ENCODE peak calls at places on chromosomes 3 and 15, in nine cellular contexts. One of them, this sample, is unnamed.

GRCh38 chr15:74541494-74542191 is 623 bp downstream of the ARID3B start:
- DNase-seq in breast epithelium: peak; percentile 52
- DNase-seq in psoas muscle: peak; percentile 30
- DNase-seq in mucosa of descending colon: peak; percentile 62
- DNase-seq in hepatocyte: peak; percentile 75
- DNase-seq in SK-N-SH: peak; percentile 68
- DNase-seq in transverse colon: peak; percentile 47
- DNase-seq in K562: peak; percentile 66
- DNase-seq in adrenal gland: peak; percentile 60
- DNase-seq in this sample: peak; percentile 14

GRCh38 chr3:66454464-66454859 is 46.4 kb downstream of the LRIG1 start:
- DNase-seq in breast epithelium: no peak
- DNase-seq in psoas muscle: no peak
- DNase-seq in mucosa of descending colon: no peak
- DNase-seq in hepatocyte: no peak
- DNase-seq in SK-N-SH: no peak
- DNase-seq in transverse colon: no peak
- DNase-seq in K562: no peak
- DNase-seq in adrenal gland: no peak
- DNase-seq in this sample: no peak

GRCh38 chr3:155110021-155110420 is 29.9 kb downstream of the MME start:
- DNase-seq in breast epithelium: no peak
- DNase-seq in psoas muscle: no peak
- DNase-seq in mucosa of descending colon: no peak
- DNase-seq in hepatocyte: no peak
- DNase-seq in SK-N-SH: no peak
- DNase-seq in transverse colon: no peak
- DNase-seq in K562: no peak
- DNase-seq in adrenal gland: no peak
- DNase-seq in this sample: no peak

GRCh38 chr15:57118013-57118799 is 199.8 kb downstream of the TCF12 start:
- DNase-seq in breast epithelium: no peak
- DNase-seq in psoas muscle: no peak
- DNase-seq in mucosa of descending colon: no peak
- DNase-seq in hepatocyte: peak; percentile 4
- DNase-seq in SK-N-SH: no peak
- DNase-seq in transverse colon: no peak
- DNase-seq in K562: no peak
- DNase-seq in adrenal gland: no peak
- DNase-seq in this sample: no peak

GRCh38 chr3:40044487-40044886 is 235.1 kb downstream of the MYRIP start:
- DNase-seq in breast epithelium: no peak
- DNase-seq in psoas muscle: no peak
- DNase-seq in mucosa of descending colon: no peak
- DNase-seq in hepatocyte: no peak
- DNase-seq in SK-N-SH: no peak
- DNase-seq in transverse colon: no peak
- DNase-seq in K562: no peak
- DNase-seq in adrenal gland: no peak
- DNase-seq in this sample: no peak

GRCh38 chr3:105812194-105812586 is 56.6 kb downstream of the CBLB start:
- DNase-seq in breast epithelium: no peak
- DNase-seq in psoas muscle: no peak
- DNase-seq in mucosa of descending colon: no peak
- DNase-seq in hepatocyte: no peak
- DNase-seq in SK-N-SH: no peak
- DNase-seq in transverse colon: no peak
- DNase-seq in K562: no peak
- DNase-seq in adrenal gland: no peak
- DNase-seq in this sample: no peak

GRCh38 chr15:74242296-74242929 is 6.3 kb downstream of the CCDC33 start:
- DNase-seq in breast epithelium: no peak
- DNase-seq in psoas muscle: peak; percentile 56
- DNase-seq in mucosa of descending colon: no peak
- DNase-seq in hepatocyte: peak; percentile 78
- DNase-seq in SK-N-SH: peak; percentile 57
- DNase-seq in transverse colon: no peak
- DNase-seq in K562: peak; percentile 22
- DNase-seq in adrenal gland: peak; percentile 93
- DNase-seq in this sample: no peak

GRCh38 chr3:172355836-172356235 is 92.4 kb downstream of the GHSR start:
- DNase-seq in breast epithelium: no peak
- DNase-seq in psoas muscle: no peak
- DNase-seq in mucosa of descending colon: no peak
- DNase-seq in hepatocyte: peak; percentile 47
- DNase-seq in SK-N-SH: no peak
- DNase-seq in transverse colon: peak; percentile 24
- DNase-seq in K562: no peak
- DNase-seq in adrenal gland: no peak
- DNase-seq in this sample: no peak

GRCh38 chr3:167777356-167777755 is 41.8 kb downstream of the SERPINI1 start:
- DNase-seq in breast epithelium: no peak
- DNase-seq in psoas muscle: no peak
- DNase-seq in mucosa of descending colon: no peak
- DNase-seq in hepatocyte: no peak
- DNase-seq in SK-N-SH: no peak
- DNase-seq in transverse colon: no peak
- DNase-seq in K562: no peak
- DNase-seq in adrenal gland: no peak
- DNase-seq in this sample: no peak

GRCh38 chr3:14795996-14796395 is 22.8 kb upstream of the FGD5 start:
- DNase-seq in breast epithelium: no peak
- DNase-seq in psoas muscle: no peak
- DNase-seq in mucosa of descending colon: no peak
- DNase-seq in hepatocyte: no peak
- DNase-seq in SK-N-SH: no peak
- DNase-seq in transverse colon: no peak
- DNase-seq in K562: no peak
- DNase-seq in adrenal gland: no peak
- DNase-seq in this sample: no peak

GRCh38 chr3:174125267-174125844 is 727.8 kb downstream of the NLGN1 start:
- DNase-seq in breast epithelium: no peak
- DNase-seq in psoas muscle: no peak
- DNase-seq in mucosa of descending colon: no peak
- DNase-seq in hepatocyte: peak; percentile 44
- DNase-seq in SK-N-SH: peak; percentile 39
- DNase-seq in transverse colon: no peak
- DNase-seq in K562: peak; percentile 4
- DNase-seq in adrenal gland: no peak
- DNase-seq in this sample: no peak
- TF ChIP-seq CTCF in breast epithelium: no peak
- TF ChIP-seq CTCF in psoas muscle: peak; percentile 7
- TF ChIP-seq CTCF in mucosa of descending colon: no peak
- TF ChIP-seq CTCF in hepatocyte: peak; percentile 67
- TF ChIP-seq CTCF in SK-N-SH: peak; percentile 82
- TF ChIP-seq CTCF in transverse colon: peak; percentile 6
- TF ChIP-seq CTCF in K562: no peak
- TF ChIP-seq CTCF in adrenal gland: peak; percentile 25
- TF ChIP-seq CTCF in this sample: peak; percentile 29

GRCh38 chr15:46126581-46126980 is 491.8 kb downstream of the SQOR start:
- DNase-seq in breast epithelium: no peak
- DNase-seq in psoas muscle: no peak
- DNase-seq in mucosa of descending colon: no peak
- DNase-seq in hepatocyte: no peak
- DNase-seq in SK-N-SH: no peak
- DNase-seq in transverse colon: no peak
- DNase-seq in K562: no peak
- DNase-seq in adrenal gland: no peak
- DNase-seq in this sample: no peak

GRCh38 chr15:46131876-46132275 is 497.0 kb downstream of the SQOR start:
- DNase-seq in breast epithelium: no peak
- DNase-seq in psoas muscle: no peak
- DNase-seq in mucosa of descending colon: no peak
- DNase-seq in hepatocyte: no peak
- DNase-seq in SK-N-SH: no peak
- DNase-seq in transverse colon: no peak
- DNase-seq in K562: no peak
- DNase-seq in adrenal gland: no peak
- DNase-seq in this sample: no peak

GRCh38 chr15:46129145-46129544 is 494.3 kb downstream of the SQOR start:
- DNase-seq in breast epithelium: no peak
- DNase-seq in psoas muscle: no peak
- DNase-seq in mucosa of descending colon: no peak
- DNase-seq in hepatocyte: no peak
- DNase-seq in SK-N-SH: no peak
- DNase-seq in transverse colon: no peak
- DNase-seq in K562: no peak
- DNase-seq in adrenal gland: no peak
- DNase-seq in this sample: no peak

DNA sequence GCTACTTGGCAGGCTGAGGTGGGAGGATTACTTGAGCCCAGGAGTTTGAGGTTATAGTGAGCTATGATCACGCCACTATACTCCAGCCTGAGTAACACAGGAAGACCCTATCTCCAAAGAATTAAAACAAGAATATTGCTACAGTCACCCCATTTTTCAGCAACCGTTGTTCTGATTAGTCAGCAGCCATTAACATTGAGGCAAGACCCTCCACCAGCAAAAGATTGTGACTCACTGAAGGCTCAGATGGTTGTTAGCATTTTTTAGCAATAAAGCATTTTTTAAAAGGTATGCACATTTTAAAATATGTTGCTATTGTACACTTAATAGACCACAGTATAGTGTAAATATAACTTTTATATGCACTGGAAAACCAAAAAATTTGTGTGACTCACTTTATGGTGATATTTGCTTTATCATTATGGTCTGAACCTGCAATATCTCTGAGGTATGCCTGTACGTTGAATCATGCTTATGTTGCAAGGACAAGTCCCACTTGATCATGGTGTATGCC is 492.6 kb downstream of the SQOR start:
- DNase-seq in breast epithelium: no peak
- DNase-seq in psoas muscle: no peak
- DNase-seq in mucosa of descending colon: no peak
- DNase-seq in hepatocyte: no peak
- DNase-seq in SK-N-SH: no peak
- DNase-seq in transverse colon: no peak
- DNase-seq in K562: no peak
- DNase-seq in adrenal gland: no peak
- DNase-seq in this sample: no peak
- H3K9me3 ChIP-seq in breast epithelium: peaks cover 12% of the 10 kb centered on the region
- H3K9me3 ChIP-seq in psoas muscle: peaks cover 17% of the 10 kb centered on the region
- H3K9me3 ChIP-seq in mucosa of descending colon: peaks cover 8% of the 10 kb centered on the region
- H3K9me3 ChIP-seq in hepatocyte: peaks cover 13% of the 10 kb centered on the region
- H3K9me3 ChIP-seq in SK-N-SH: peaks cover 8% of the 10 kb centered on the region
- H3K9me3 ChIP-seq in transverse colon: peaks cover 11% of the 10 kb centered on the region
- H3K9me3 ChIP-seq in K562: no peaks in the 10 kb centered on the region
- H3K9me3 ChIP-seq in adrenal gland: no peaks in the 10 kb centered on the region
- H3K9me3 ChIP-seq in this sample: peaks cover 15% of the 10 kb centered on the region

GRCh38 chr3:46102059-46102779 is 74.9 kb upstream of the XCR1 start:
- DNase-seq in breast epithelium: no peak
- DNase-seq in psoas muscle: no peak
- DNase-seq in mucosa of descending colon: no peak
- DNase-seq in hepatocyte: no peak
- DNase-seq in SK-N-SH: no peak
- DNase-seq in transverse colon: no peak
- DNase-seq in K562: no peak
- DNase-seq in adrenal gland: no peak
- DNase-seq in this sample: no peak
- H3K4me1 ChIP-seq in breast epithelium: no peaks in the 10 kb centered on the region
- H3K4me1 ChIP-seq in psoas muscle: peaks cover 3% of the 10 kb centered on the region
- H3K4me1 ChIP-seq in mucosa of descending colon: peaks cover 5% of the 10 kb centered on the region
- H3K4me1 ChIP-seq in hepatocyte: no peaks in the 10 kb centered on the region
- H3K4me1 ChIP-seq in SK-N-SH: no peaks in the 10 kb centered on the region
- H3K4me1 ChIP-seq in transverse colon: no peaks in the 10 kb centered on the region
- H3K4me1 ChIP-seq in K562: no peaks in the 10 kb centered on the region
- H3K4me1 ChIP-seq in adrenal gland: no peaks in the 10 kb centered on the region
- H3K4me1 ChIP-seq in this sample: no peaks in the 10 kb centered on the region

DNA sequence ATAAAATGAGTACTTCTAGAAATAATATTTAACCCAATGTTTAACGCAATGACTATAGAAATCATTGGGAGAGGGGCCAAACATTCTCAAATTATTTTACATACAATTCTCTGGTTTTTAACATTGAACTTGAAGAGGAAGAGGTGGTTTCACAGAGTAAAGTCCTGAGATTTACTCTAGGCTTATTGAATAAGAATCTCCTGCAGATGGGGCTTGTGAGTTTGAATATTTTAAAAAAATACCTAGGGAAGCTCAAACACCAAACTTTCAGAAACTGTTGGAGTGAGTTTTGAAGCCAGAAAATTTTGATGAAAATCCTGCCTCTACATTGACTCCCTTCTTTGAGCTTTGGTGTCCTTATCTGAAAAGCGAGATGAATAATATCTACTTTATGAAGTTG is 906.6 kb downstream of the TUSC7 start:
- DNase-seq in breast epithelium: no peak
- DNase-seq in psoas muscle: no peak
- DNase-seq in mucosa of descending colon: no peak
- DNase-seq in hepatocyte: no peak
- DNase-seq in SK-N-SH: no peak
- DNase-seq in transverse colon: no peak
- DNase-seq in K562: no peak
- DNase-seq in adrenal gland: no peak
- DNase-seq in this sample: no peak
- TF ChIP-seq CTCF in breast epithelium: no peak
- TF ChIP-seq CTCF in psoas muscle: no peak
- TF ChIP-seq CTCF in mucosa of descending colon: no peak
- TF ChIP-seq CTCF in hepatocyte: peak; percentile 13
- TF ChIP-seq CTCF in SK-N-SH: peak; percentile 40
- TF ChIP-seq CTCF in transverse colon: no peak
- TF ChIP-seq CTCF in K562: no peak
- TF ChIP-seq CTCF in adrenal gland: no peak
- TF ChIP-seq CTCF in this sample: no peak

GRCh38 chr15:100588638-100589242 is 13.2 kb downstream of the LINS1 start:
- DNase-seq in breast epithelium: no peak
- DNase-seq in psoas muscle: no peak
- DNase-seq in mucosa of descending colon: no peak
- DNase-seq in hepatocyte: no peak
- DNase-seq in SK-N-SH: no peak
- DNase-seq in transverse colon: no peak
- DNase-seq in K562: no peak
- DNase-seq in adrenal gland: no peak
- DNase-seq in this sample: no peak
- H3K9me3 ChIP-seq in breast epithelium: peaks cover 8% of the 10 kb centered on the region
- H3K9me3 ChIP-seq in psoas muscle: no peaks in the 10 kb centered on the region
- H3K9me3 ChIP-seq in mucosa of descending colon: peaks cover 25% of the 10 kb centered on the region
- H3K9me3 ChIP-seq in hepatocyte: peaks cover 20% of the 10 kb centered on the region
- H3K9me3 ChIP-seq in SK-N-SH: peaks cover 22% of the 10 kb centered on the region
- H3K9me3 ChIP-seq in transverse colon: peaks cover 10% of the 10 kb centered on the region
- H3K9me3 ChIP-seq in K562: no peaks in the 10 kb centered on the region
- H3K9me3 ChIP-seq in adrenal gland: peaks cover 8% of the 10 kb centered on the region
- H3K9me3 ChIP-seq in this sample: no peaks in the 10 kb centered on the region

DNA sequence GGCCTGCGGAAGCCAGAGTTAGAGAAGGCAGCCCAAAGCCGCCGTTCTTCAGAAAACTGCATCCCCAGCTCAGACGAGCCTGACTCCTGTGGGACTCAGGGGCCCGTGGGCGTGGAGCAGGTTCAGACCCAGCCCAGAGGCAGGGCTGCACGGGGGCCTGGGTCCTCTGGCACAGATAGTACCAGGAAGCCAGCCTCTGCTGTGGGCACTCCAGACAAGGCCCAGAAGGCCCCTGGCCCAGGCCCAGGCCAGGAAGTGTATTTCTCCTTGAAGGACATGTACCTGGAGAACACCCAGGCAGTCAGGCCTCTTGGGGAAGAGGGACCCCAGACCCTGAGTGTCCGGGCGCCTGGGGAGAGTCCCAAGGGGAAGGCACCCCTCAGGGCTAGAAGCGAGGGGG is 23.1 kb downstream of the ALPK3 start:
- DNase-seq in breast epithelium: no peak
- DNase-seq in psoas muscle: no peak
- DNase-seq in mucosa of descending colon: no peak
- DNase-seq in hepatocyte: no peak
- DNase-seq in SK-N-SH: no peak
- DNase-seq in transverse colon: no peak
- DNase-seq in K562: no peak
- DNase-seq in adrenal gland: peak; percentile 55
- DNase-seq in this sample: no peak
- H3K4me1 ChIP-seq in breast epithelium: no peaks in the 10 kb centered on the region
- H3K4me1 ChIP-seq in psoas muscle: peaks cover 84% of the 10 kb centered on the region
- H3K4me1 ChIP-seq in mucosa of descending colon: peaks cover 8% of the 10 kb centered on the region
- H3K4me1 ChIP-seq in hepatocyte: peaks cover 4% of the 10 kb centered on the region
- H3K4me1 ChIP-seq in SK-N-SH: peaks cover 14% of the 10 kb centered on the region
- H3K4me1 ChIP-seq in transverse colon: peaks cover 15% of the 10 kb centered on the region
- H3K4me1 ChIP-seq in K562: peaks cover 6% of the 10 kb centered on the region
- H3K4me1 ChIP-seq in adrenal gland: peaks cover 10% of the 10 kb centered on the region
- H3K4me1 ChIP-seq in this sample: peaks cover 85% of the 10 kb centered on the region

GRCh38 chr3:148128136-148128535 is 569.6 kb upstream of the AGTR1 start:
- DNase-seq in breast epithelium: no peak
- DNase-seq in psoas muscle: no peak
- DNase-seq in mucosa of descending colon: no peak
- DNase-seq in hepatocyte: no peak
- DNase-seq in SK-N-SH: no peak
- DNase-seq in transverse colon: no peak
- DNase-seq in K562: no peak
- DNase-seq in adrenal gland: no peak
- DNase-seq in this sample: no peak
- TF ChIP-seq CTCF in breast epithelium: no peak
- TF ChIP-seq CTCF in psoas muscle: no peak
- TF ChIP-seq CTCF in mucosa of descending colon: no peak
- TF ChIP-seq CTCF in hepatocyte: no peak
- TF ChIP-seq CTCF in SK-N-SH: peak; percentile 20
- TF ChIP-seq CTCF in transverse colon: no peak
- TF ChIP-seq CTCF in K562: no peak
- TF ChIP-seq CTCF in adrenal gland: no peak
- TF ChIP-seq CTCF in this sample: no peak